ENCODE peak calls at places on chromosomes 5 and 9, in six cellular contexts. Q is pancreas, D is A549, G is Caco-2, M is mesendoderm, Z is GM23248. N is an unnamed sample. For H3K4me1, the result is how much of the 10 kb centered on the place peaks cover.

GRCh38 chr5:76790632-76791290 is 28.1 kb upstream of the F2RL1 start:
- DNase-seq in G (no peak), Q (no peak), D (peak), Z (peak), M (peak), N (peak)

GRCh38 chr5:94544031-94544650 is 74.3 kb downstream of the KIAA0825 start:
- DNase-seq in M (no peak), G (no peak), D (no peak), Q (no peak), Z (peak), N (no peak)

GRCh38 chr5:56339732-56340131 is 106.6 kb upstream of the ANKRD55 start:
- DNase-seq in Z (no peak), D (no peak), Q (no peak), G (no peak), M (no peak), N (peak)

GRCh38 chr9:117718701-117719100 is 14.5 kb downstream of the TLR4 start:
- DNase-seq in G (no peak), D (no peak), Z (peak), Q (no peak), M (no peak), N (no peak)

GRCh38 chr5:32182463-32183081 is 8.5 kb upstream of the GOLPH3 start:
- DNase-seq in Z (no peak), M (no peak), Q (no peak), G (no peak), D (no peak), N (no peak)

GRCh38 chr5:87254035-87254434 is 13.6 kb upstream of the RASA1 start:
- DNase-seq in G (no peak), Z (no peak), Q (no peak), D (no peak), M (no peak), N (no peak)

GRCh38 chr5:56833325-56833724 is 18.0 kb downstream of the MAP3K1 start:
- DNase-seq in M (peak), Q (no peak), D (no peak), G (peak), Z (no peak), N (no peak)

GRCh38 chr5:113204525-113205161 is 228.0 kb downstream of the DCP2 start:
- DNase-seq in M (peak), D (no peak), G (no peak), Q (peak), Z (peak), N (peak)

DNA sequence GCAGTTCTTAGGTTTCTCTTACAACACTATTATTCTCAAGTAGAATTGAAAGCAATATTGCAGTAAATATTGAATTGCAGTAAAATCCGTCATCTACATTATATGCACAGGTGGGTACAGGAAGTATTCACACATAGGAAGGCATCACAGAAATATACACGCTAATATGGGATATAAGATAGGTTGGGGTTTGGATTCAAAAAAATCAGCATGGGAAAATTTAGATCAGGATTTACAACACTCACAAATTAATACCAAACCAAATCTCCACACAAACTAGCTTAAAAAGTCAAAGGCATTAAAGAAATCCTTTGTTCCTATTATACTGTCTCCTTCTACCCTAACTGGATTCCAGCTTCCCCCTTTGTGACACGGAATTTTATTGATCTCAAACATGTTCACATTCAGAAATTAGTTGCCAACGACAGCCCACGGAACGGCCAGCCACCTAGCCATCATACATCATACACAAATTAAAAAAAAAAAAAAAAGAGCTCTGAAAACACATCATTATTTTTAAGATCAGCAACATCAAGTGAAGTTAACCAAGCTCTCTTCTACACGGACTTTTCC is 2.2 kb downstream of the NR6A1 start:
- DNase-seq in D (no peak), Q (no peak), Z (no peak), M (no peak), G (no peak), N (no peak)
- H3K4me1 ChIP-seq in D (under half), Q (under half), Z (under half), M (under half), G (under half), N (under half)

DNA sequence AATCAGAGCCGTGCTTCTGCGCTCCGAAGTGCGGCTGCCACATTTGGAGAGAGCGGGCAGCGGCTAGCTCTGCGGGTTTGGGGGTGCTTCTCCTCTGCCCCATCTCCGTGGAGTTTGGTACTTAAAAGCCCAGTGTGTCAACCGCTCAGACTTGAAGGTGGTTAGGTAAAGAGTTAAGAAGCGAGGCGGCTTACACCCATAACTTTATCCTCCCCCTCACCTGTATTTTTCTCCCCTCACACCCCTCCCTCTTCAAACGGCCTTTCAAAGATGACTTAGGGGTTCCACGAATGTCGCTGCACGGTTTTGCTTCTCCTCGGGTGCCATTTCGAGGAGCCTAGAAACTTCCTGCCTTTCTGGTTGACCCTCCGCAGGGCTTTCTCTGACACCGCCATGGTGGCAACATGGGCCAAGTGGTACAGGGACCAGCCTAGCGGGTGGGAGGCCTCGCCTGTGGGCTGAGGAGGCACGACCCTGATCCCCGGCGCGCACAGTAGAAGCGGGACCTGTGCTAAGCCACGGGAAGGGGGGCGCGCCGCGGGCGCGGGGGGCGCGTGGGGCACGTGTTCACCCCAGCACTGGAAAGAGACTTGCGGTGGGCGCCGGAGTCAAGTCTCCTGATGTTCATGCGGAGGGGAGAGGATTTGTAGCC is 31.8 kb upstream of the NFIB start:
- DNase-seq in Q (no peak), D (no peak), G (no peak), M (no peak), Z (no peak), N (no peak)
- H3K4me1 ChIP-seq in Q (under half), D (under half), G (under half), M (under half), Z (under half), N (under half)

GRCh38 chr9:81625969-81626368 is 63.4 kb downstream of the TLE1 start:
- DNase-seq in G (no peak), M (no peak), Q (no peak), D (no peak), Z (no peak), N (no peak)

GRCh38 chr9:81629440-81629839 is 59.9 kb downstream of the TLE1 start:
- DNase-seq in M (no peak), Q (no peak), Z (no peak), D (peak), G (no peak), N (no peak)

GRCh38 chr9:81626511-81626910 is 62.8 kb downstream of the TLE1 start:
- DNase-seq in G (no peak), Q (no peak), Z (peak), D (no peak), M (peak), N (peak)

GRCh38 chr9:81628897-81629296 is 60.5 kb downstream of the TLE1 start:
- DNase-seq in D (peak), Z (no peak), M (no peak), Q (no peak), G (no peak), N (peak)

DNA sequence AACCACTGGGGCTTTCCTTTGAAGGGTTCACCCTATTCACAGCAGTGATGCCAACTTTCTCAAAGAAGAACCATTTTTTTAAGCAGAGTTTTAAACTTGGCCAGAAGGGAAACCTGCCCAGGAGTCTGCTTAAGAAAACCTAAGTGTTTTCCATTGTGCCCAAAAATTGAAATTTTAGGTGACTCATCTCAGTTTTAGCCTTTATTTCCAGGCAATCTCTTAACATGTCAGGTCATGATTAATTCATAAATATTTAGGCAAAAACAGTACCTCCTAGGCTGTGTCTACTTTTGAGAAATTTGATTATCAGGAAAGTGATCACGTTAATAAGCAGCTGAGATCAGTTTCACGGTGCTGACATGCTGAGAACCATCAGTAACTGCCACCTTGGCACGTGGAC is 61.9 kb downstream of the TLE1 start:
- DNase-seq in Z (no peak), G (no peak), Q (no peak), D (no peak), M (no peak), N (peak)
- H3K4me1 ChIP-seq in Z (under half), G (under half), Q (under half), D (half or more), M (under half), N (under half)

GRCh38 chr5:43154424-43154823 is 33.7 kb downstream of the ZNF131 start:
- DNase-seq in M (no peak), Z (no peak), Q (no peak), G (no peak), D (no peak), N (no peak)

GRCh38 chr5:43149231-43149630 is 28.5 kb downstream of the ZNF131 start:
- DNase-seq in G (no peak), D (no peak), Q (no peak), Z (no peak), M (no peak), N (no peak)

GRCh38 chr5:43150075-43150474 is 29.4 kb downstream of the ZNF131 start:
- DNase-seq in M (no peak), Q (no peak), D (no peak), G (no peak), Z (no peak), N (no peak)

GRCh38 chr5:43152946-43153345 is 32.2 kb downstream of the ZNF131 start:
- DNase-seq in Q (no peak), D (no peak), Z (peak), M (no peak), G (no peak), N (no peak)

DNA sequence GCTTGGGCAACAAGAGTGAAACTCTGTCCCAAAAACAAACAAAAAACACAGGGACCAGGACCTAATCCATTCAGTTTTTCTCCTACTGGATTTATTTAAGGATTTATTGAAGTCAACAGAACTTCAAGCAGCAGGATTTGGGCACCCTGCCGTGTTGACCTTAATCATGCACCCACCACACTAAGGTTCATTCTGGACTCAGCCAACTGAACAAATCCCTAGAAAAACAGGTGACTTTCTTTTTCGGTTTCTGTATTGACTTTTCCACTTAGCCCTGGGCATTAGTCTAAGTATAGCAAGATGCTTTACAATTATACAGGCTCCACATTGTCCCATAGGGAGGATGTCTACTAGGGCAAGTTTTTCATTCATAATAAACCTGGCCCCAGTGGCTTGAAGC is 30.0 kb downstream of the ZNF131 start:
- DNase-seq in Z (no peak), Q (no peak), G (no peak), M (no peak), D (no peak), N (no peak)
- H3K4me1 ChIP-seq in Z (under half), Q (under half), G (under half), M (under half), D (under half), N (under half)

GRCh38 chr5:16899171-16899570 is 36.9 kb downstream of the MYO10 start:
- DNase-seq in Z (no peak), G (peak), D (peak), Q (no peak), M (no peak), N (peak)

GRCh38 chr5:16897800-16898199 is 38.3 kb downstream of the MYO10 start:
- DNase-seq in D (no peak), Q (no peak), Z (no peak), M (no peak), G (no peak), N (no peak)

GRCh38 chr5:16894236-16895057 is 41.6 kb downstream of the MYO10 start:
- DNase-seq in D (peak), Q (peak), Z (peak), G (peak), M (peak), N (peak)

GRCh38 chr5:16896767-16897166 is 39.3 kb downstream of the MYO10 start:
- DNase-seq in Q (no peak), D (no peak), Z (no peak), M (no peak), G (no peak), N (no peak)

GRCh38 chr5:16897284-16897704 is 38.8 kb downstream of the MYO10 start:
- DNase-seq in D (peak), Z (no peak), M (peak), G (peak), Q (no peak), N (peak)
- H3K4me1 ChIP-seq in D (half or more), Z (under half), M (under half), G (half or more), Q (half or more), N (under half)

GRCh38 chr5:137145726-137146125 is 353.4 kb downstream of the SPOCK1 start:
- DNase-seq in D (no peak), G (no peak), M (no peak), Q (no peak), Z (peak), N (peak)
- H3K4me1 ChIP-seq in D (under half), G (under half), M (under half), Q (under half), Z (half or more), N (under half)

GRCh38 chr5:428219-428618 is 14.8 kb upstream of the EXOC3 start:
- DNase-seq in M (no peak), D (no peak), Z (no peak), Q (no peak), G (no peak), N (no peak)
- H3K4me1 ChIP-seq in M (under half), D (under half), Z (under half), Q (under half), G (under half), N (under half)